ENCODE peak calls at places on chromosomes 16 and 17, in six cellular contexts. Z is ovary, I is osteoblast, K is heart right ventricle, T is H9, E is colonic mucosa. J is an unnamed sample. For H3K4me1, the result is how much of the 10 kb centered on the place peaks cover.

GRCh38 chr17:17818088-17818526 is 18.7 kb downstream of the SREBF1 start:
- DNase-seq in Z (no peak), I (peak), K (no peak), T (no peak), E (peak), J (no peak)

GRCh38 chr16:82741073-82741615 is 114.4 kb downstream of the CDH13 start:
- DNase-seq in Z (no peak), I (no peak), K (no peak), T (no peak), E (no peak), J (no peak)

GRCh38 chr17:82797061-82797460 is 42.8 kb downstream of the ZNF750 start:
- DNase-seq in Z (no peak), I (peak), K (no peak), T (no peak), E (no peak), J (no peak)

GRCh38 chr17:38428150-38428642 is at the start of gene ARHGAP23:
- DNase-seq in Z (peak), I (peak), K (peak), T (peak), E (peak), J (peak)

GRCh38 chr16:17377360-17378324 is 93.1 kb downstream of the XYLT1 start:
- DNase-seq in Z (no peak), I (peak), K (no peak), T (no peak), E (no peak), J (no peak)

GRCh38 chr17:9575381-9576072 is at the start of gene STX8:
- DNase-seq in Z (peak), I (peak), K (peak), T (peak), E (peak), J (peak)

GRCh38 chr17:77374170-77374936 is 233.6 kb downstream of the SEC14L1 start:
- DNase-seq in Z (peak), I (peak), K (peak), T (peak), E (peak), J (peak)

GRCh38 chr16:72621651-72622050 is 426.3 kb downstream of the ZFHX3 start:
- DNase-seq in Z (no peak), I (no peak), K (no peak), T (no peak), E (no peak), J (no peak)

GRCh38 chr17:50288306-50288705 is 14.0 kb downstream of the TMEM92 start:
- DNase-seq in Z (no peak), I (peak), K (no peak), T (no peak), E (no peak), J (peak)

GRCh38 chr17:81964081-81964849 is 3.3 kb upstream of the NOTUM start:
- DNase-seq in Z (no peak), I (peak), K (no peak), T (no peak), E (no peak), J (no peak)

GRCh38 chr17:51722994-51723393 is 435.5 kb downstream of the CA10 start:
- DNase-seq in Z (no peak), I (no peak), K (no peak), T (no peak), E (no peak), J (no peak)

GRCh38 chr16:81838794-81839193 is 59.7 kb downstream of the PLCG2 start:
- DNase-seq in Z (no peak), I (peak), K (no peak), T (no peak), E (no peak), J (no peak)

GRCh38 chr17:75078097-75079022 is 9.4 kb upstream of the SLC16A5 start:
- DNase-seq in Z (no peak), I (peak), K (no peak), T (peak), E (peak), J (peak)

GRCh38 chr16:81610144-81610842 is 165.7 kb downstream of the CMIP start:
- DNase-seq in Z (peak), I (peak), K (peak), T (no peak), E (peak), J (peak)

GRCh38 chr16:29028457-29029167 is 43.8 kb downstream of the LAT start:
- DNase-seq in Z (no peak), I (no peak), K (no peak), T (no peak), E (no peak), J (no peak)

GRCh38 chr16:89167425-89167941 is 4.1 kb upstream of the CDH15 start:
- DNase-seq in Z (peak), I (peak), K (peak), T (peak), E (peak), J (peak)

GRCh38 chr16:81204794-81205680 is 33.5 kb upstream of the BCO1 start:
- DNase-seq in Z (no peak), I (peak), K (no peak), T (no peak), E (peak), J (no peak)

GRCh38 chr17:74862108-74862901 is 2.6 kb upstream of the GRIN2C start:
- DNase-seq in Z (peak), I (peak), K (peak), T (peak), E (peak), J (no peak)

GRCh38 chr17:38326996-38327792 is 16.6 kb downstream of the GPR179 start:
- DNase-seq in Z (no peak), I (peak), K (no peak), T (peak), E (no peak), J (no peak)

GRCh38 chr17:45366691-45367090 is 49.9 kb upstream of the MAP3K14 start:
- DNase-seq in Z (no peak), I (no peak), K (no peak), T (peak), E (no peak), J (no peak)

GRCh38 chr17:48791128-48792032 is 25.6 kb downstream of the TTLL6 start:
- DNase-seq in Z (peak), I (peak), K (peak), T (peak), E (peak), J (no peak)

GRCh38 chr17:81867123-81867951 is 3.8 kb downstream of the ARHGDIA start:
- DNase-seq in Z (peak), I (peak), K (no peak), T (peak), E (peak), J (peak)

GRCh38 chr17:76051571-76051970 is 20.7 kb downstream of the SRP68 start:
- DNase-seq in Z (no peak), I (no peak), K (no peak), T (no peak), E (peak), J (no peak)

GRCh38 chr16:80158766-80159165 is 382.0 kb upstream of the DYNLRB2 start:
- DNase-seq in Z (no peak), I (peak), K (no peak), T (no peak), E (no peak), J (no peak)

GRCh38 chr17:73401911-73402310 is 90.1 kb upstream of the CDC42EP4 start:
- DNase-seq in Z (peak), I (peak), K (peak), T (peak), E (no peak), J (peak)

GRCh38 chr17:28326114-28326513 is 7.1 kb downstream of the TMEM97 start:
- DNase-seq in Z (no peak), I (no peak), K (no peak), T (peak), E (no peak), J (no peak)

GRCh38 chr17:28327031-28327607 is 8.1 kb downstream of the TMEM97 start:
- DNase-seq in Z (no peak), I (no peak), K (no peak), T (peak), E (no peak), J (no peak)

GRCh38 chr17:28325221-28325620 is 6.2 kb downstream of the TMEM97 start:
- DNase-seq in Z (no peak), I (no peak), K (no peak), T (peak), E (no peak), J (no peak)

GRCh38 chr17:28328325-28328724 is 6.9 kb downstream of the IFT20 start:
- DNase-seq in Z (no peak), I (no peak), K (no peak), T (peak), E (no peak), J (no peak)

DNA sequence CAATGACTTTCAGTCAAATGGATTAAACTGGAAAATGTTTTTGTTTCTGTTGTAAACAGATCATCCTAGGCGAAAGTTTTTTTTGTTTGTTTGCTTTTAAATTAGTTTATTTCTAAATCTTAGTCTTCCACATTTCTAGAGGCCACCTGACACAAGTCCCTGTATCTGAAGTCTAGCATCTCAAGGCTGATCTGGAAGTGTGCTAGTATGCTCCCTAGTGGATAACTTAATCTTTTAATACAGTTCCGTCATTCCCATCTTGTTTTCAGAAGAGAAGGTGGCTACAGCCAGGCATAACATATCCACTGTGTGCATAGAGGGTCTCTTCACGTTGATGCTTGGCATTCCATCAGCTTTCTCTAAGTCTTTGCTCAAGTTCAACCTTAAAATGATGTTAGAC is 7.6 kb downstream of the IFT20 start:
- DNase-seq in Z (no peak), I (no peak), K (no peak), T (peak), E (no peak), J (no peak)
- H3K4me1 ChIP-seq in Z (under half), I (under half), K (under half), T (under half), E (under half), J (under half)

DNA sequence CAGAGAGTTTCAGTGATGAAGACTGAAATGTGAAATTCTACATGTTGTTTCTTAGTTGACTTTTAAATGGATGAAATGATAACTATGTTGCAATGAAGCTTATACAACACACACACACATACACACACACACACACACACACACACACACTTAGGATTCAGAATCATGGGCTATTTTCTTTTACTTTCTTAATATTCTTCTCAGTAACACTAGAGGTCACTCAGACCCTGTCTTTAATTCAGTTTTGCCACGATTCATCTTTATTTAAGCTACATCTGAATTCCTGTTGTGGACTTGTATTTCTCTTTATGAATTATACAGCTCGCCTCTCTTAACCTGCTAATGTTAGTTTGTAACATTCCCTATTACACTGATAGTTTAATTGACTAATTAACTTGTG is 109.6 kb upstream of the GOT2 start:
- DNase-seq in Z (no peak), I (peak), K (no peak), T (no peak), E (no peak), J (no peak)
- TF ChIP-seq CTCF in Z (no peak), I (peak), K (no peak), T (peak), E (no peak), J (no peak)

DNA sequence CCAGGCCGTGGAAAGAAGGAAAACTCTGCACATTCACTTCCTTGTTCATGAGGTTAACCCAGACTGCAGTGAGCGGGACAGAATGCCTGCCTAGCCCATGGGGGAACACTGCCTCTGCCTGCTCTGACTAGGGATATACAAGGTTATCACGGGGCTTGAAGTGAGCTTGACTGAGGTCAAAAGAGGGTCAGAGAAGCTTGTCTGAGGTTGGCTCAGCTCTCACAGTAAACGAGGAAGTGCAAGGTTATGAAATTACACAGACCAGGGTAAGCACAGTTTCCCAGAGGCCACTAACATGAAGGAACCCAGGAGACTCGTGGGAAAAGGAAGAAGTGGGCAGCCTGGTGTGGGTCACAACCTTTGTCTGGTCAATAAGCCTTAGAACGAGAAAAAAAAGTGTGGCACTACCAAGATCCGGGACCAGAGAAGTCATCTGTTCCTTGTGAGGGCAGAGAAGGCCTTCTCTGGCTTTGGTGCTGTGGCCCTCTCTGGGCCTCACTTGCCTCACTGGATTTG is 28.8 kb downstream of the HIC1 start:
- DNase-seq in Z (no peak), I (no peak), K (no peak), T (no peak), E (no peak), J (no peak)
- H3K4me1 ChIP-seq in Z (under half), I (under half), K (under half), T (under half), E (under half), J (under half)

DNA sequence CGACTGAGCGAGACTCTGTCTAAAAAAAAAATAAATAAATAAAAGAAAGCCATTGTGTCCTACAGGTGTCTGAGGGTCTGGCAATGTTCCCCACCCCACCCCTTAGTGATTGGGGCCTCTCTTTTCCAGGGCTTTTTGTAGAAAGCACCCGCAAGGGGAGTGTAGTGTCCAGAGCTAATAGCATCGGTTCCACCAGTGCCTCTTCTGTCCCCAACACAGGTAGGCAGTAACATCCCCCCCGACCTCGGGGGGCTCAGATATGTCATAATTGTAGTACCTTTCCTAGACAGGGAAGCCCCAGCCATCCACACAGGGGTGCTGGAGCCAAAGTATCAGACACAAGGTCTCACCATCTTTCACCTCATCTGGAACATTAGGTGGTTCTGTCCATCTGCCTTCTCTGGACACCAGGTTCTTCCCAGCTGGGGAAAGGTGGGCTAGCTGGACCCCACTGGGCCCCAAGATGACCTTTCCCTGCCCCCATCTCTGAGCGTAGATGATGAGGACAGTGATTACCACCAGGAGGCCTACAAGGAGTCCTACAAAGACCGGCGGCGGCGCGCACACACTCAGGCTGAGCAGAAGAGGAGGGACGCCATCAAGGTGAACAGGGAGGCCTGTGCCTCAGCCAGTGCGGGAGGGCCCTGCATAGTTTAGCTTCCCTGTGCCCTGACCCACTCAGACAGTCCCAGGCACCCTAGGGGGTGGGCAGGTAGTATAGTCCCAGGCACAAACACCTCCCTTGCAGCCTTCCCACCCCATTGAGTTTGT is 1.6 kb downstream of the MLX start:
- DNase-seq in Z (no peak), I (peak), K (no peak), T (no peak), E (no peak), J (peak)
- TF ChIP-seq CTCF in Z (no peak), I (no peak), K (no peak), T (no peak), E (no peak), J (no peak)

DNA sequence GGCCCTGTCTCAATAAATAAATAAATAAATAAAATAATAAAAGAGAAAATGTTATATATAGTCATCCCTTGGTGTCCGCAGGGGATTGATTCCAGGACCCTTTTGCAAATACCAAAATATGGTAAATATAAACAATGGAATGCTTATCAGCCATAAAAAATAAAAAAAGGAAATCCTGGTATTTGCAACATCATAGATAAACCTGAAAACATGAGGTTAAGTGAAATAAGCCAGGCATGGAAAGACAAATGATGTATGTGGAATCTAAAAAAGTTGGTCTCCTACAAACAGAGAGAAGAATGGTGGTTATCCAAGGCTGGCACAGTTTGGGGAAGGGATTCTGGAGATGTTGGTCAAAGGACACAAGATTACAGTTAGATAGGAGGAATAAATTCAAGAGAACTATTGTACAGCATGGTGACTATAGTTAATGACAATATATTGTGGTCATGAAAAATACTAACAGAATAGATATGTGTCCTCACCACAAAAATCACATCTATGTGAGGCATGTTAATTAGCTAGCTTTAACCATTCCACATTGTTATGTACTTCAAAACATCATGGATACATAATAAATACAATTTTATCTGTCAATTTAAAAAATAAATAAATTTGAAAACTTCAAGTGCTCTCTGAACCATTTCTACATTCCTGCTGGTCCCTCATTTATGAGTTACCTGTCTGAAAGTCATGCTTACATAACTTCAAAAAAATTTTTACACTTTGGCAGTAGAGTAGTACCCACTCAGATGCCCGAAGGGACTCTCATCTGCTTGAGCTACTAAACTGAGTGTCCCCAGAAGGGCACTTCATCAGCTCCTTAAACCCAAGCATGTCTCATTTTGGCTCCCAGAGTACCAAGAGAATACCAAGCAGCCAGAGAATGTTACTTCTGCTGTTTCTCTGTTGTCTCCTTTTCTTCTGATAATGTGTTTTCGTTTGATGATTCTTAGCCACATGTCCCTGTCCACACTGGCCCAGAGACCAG is 26.6 kb downstream of the N4BP1 start:
- DNase-seq in Z (no peak), I (no peak), K (no peak), T (no peak), E (no peak), J (no peak)
- H3K4me1 ChIP-seq in Z (under half), I (under half), K (under half), T (under half), E (under half), J (under half)